ENCODE peak calls at places on chromosomes 2 and 18, in four cellular contexts. G is adipocyte, I is right lobe of liver, E is tibial nerve. T is an unnamed sample.
A peak's percentile ranks its signal among the peaks of the same experiment; 100 is the strongest.

GRCh38 chr2:186349508-186349907 is 136.6 kb upstream of the ZC3H15 start:
- DNase-seq in G (peak; percentile 96), I (no peak), E (no peak), T (no peak)

GRCh38 chr2:129667586-129667985 is 311.9 kb upstream of the RAB6C start:
- DNase-seq in G (no peak), I (no peak), E (no peak), T (no peak)

GRCh38 chr18:46591821-46592391 is 65.1 kb downstream of the LOXHD1 start:
- DNase-seq in G (no peak), I (no peak), E (no peak), T (no peak)

GRCh38 chr2:8685697-8686358 is 4.0 kb downstream of the ID2 start:
- DNase-seq in G (peak; percentile 79), I (peak; percentile 83), E (peak; percentile 63), T (peak; percentile 66)

GRCh38 chr2:24721470-24721869 is 71.7 kb downstream of the PTRHD1 start:
- DNase-seq in G (peak; percentile 95), I (peak; percentile 72), E (peak; percentile 68), T (peak; percentile 53)

GRCh38 chr2:39408351-39409136 is 28.5 kb downstream of the MAP4K3 start:
- DNase-seq in G (peak; percentile 66), I (no peak), E (no peak), T (no peak)

GRCh38 chr2:144152817-144153271 is 367.1 kb downstream of the ZEB2 start:
- DNase-seq in G (peak; percentile 56), I (no peak), E (no peak), T (peak; percentile 11)

GRCh38 chr2:44638649-44639048 is 276.9 kb downstream of the CAMKMT start:
- DNase-seq in G (no peak), I (peak; percentile 72), E (no peak), T (no peak)

GRCh38 chr2:55232863-55233657 is 572 bp downstream of the RPS27A start:
- DNase-seq in G (peak; percentile 62), I (peak; percentile 52), E (no peak), T (no peak)

GRCh38 chr2:227160164-227160563 is 3.8 kb downstream of the COL4A4 start:
- DNase-seq in G (no peak), I (no peak), E (no peak), T (no peak)

GRCh38 chr2:177251165-177251542 is 13.4 kb downstream of the NFE2L2 start:
- DNase-seq in G (no peak), I (no peak), E (no peak), T (no peak)
- H3K4me1 ChIP-seq in G (peaks cover 79% of the 10 kb centered on the region), I (peaks cover 7% of the 10 kb centered on the region), E (peaks cover 80% of the 10 kb centered on the region), T (peaks cover 94% of the 10 kb centered on the region)

DNA sequence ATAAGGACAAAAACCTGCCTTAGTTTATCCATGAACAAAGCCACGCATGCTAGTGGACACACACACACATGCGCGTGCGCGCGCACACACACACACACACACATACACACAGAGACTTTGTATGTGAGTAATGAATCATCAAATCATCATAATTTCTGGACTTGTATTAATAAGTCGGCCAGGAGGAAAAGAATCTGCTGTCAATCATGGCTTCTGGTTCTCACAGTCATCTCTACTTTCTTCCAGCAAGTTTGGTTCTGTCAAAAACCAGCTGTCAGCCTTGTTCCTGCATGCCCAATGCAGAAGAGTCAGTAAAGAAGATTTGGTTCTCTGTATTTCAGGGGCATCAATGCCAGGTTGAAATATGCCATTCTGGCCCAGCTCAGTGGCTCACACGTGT is 1.1 kb upstream of the TTR start:
- DNase-seq in G (no peak), I (no peak), E (no peak), T (no peak)
- H3K4me1 ChIP-seq in G (no peaks in the 10 kb centered on the region), I (no peaks in the 10 kb centered on the region), E (no peaks in the 10 kb centered on the region), T (no peaks in the 10 kb centered on the region)

GRCh38 chr18:77059294-77059916 is 73.2 kb downstream of the MBP start:
- DNase-seq in G (peak; percentile 72), I (no peak), E (peak; percentile 67), T (no peak)

GRCh38 chr18:77063256-77063655 is 69.3 kb downstream of the MBP start:
- DNase-seq in G (no peak), I (no peak), E (no peak), T (no peak)

GRCh38 chr18:77061291-77061945 is 71.2 kb downstream of the MBP start:
- DNase-seq in G (no peak), I (no peak), E (no peak), T (no peak)

GRCh38 chr18:77062518-77063003 is 70.0 kb downstream of the MBP start:
- DNase-seq in G (no peak), I (no peak), E (no peak), T (no peak)

DNA sequence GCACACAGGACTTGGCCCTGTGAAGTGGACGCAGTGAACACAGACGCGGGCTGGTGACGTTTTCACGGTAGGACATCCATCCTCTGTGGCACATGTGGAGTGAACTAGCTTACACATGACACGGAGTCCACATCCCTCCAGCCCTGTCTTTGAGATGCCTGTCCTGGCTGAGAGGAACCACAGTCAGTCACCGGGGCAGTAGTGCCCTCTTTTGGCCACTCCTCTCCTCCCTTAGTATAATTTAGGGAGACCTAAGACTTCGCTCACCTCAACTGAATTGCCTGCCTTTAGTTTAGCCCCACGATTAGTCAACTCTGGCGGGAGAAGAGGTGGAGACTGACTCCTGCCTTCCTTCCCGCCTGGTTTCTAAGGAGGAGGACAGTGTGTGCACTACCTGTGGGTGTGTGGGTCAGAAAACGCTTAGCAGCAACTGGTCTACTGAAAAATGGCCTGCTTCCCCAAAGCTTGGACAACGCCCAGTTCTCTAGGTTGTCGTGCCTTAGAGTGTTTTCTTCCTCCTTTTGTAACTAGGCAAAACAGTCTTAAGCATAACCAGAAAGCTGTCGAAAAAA is 70.6 kb downstream of the MBP start:
- DNase-seq in G (no peak), I (no peak), E (no peak), T (peak; percentile 76)
- H3K4me1 ChIP-seq in G (peaks cover 40% of the 10 kb centered on the region), I (no peaks in the 10 kb centered on the region), E (peaks cover 34% of the 10 kb centered on the region), T (peaks cover 64% of the 10 kb centered on the region)

GRCh38 chr2:98175811-98176210 is 88.8 kb downstream of the VWA3B start:
- DNase-seq in G (no peak), I (no peak), E (no peak), T (no peak)

GRCh38 chr2:98172951-98173350 is 86.0 kb downstream of the VWA3B start:
- DNase-seq in G (no peak), I (no peak), E (no peak), T (no peak)

GRCh38 chr2:98170076-98170475 is 83.1 kb downstream of the VWA3B start:
- DNase-seq in G (no peak), I (no peak), E (no peak), T (no peak)

GRCh38 chr2:98167916-98168315 is 80.9 kb downstream of the VWA3B start:
- DNase-seq in G (no peak), I (no peak), E (no peak), T (no peak)

DNA sequence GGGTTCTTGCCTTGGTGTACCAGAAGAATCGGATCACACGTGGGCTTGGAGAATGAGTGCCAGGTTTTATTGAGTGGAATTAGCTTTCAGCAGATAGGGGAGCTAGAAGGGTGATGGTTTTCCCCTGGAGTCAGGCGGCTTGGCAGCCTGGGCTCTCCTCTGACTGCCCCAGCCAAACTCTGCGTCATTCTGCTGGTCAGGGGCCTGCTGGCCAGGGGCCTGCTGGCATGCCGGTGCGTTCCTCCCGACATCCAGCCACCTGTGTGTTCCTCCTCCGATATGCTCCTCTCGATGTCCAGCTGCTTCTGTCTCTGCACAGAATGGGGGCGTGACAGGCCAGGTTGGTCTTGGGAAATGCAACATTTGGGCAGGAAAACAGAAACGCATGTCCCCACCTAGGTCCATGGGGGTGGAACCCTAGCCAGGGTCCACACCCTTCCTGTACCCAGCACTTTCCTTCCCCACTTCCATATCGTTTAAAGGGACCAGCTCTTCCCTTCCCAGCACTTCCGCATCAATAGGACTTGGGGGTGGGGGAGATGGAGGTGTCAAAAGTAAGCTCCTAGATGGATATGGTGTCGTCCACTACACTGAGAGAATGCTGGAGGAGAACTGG is 85.3 kb downstream of the VWA3B start:
- DNase-seq in G (no peak), I (no peak), E (no peak), T (no peak)
- H3K4me1 ChIP-seq in G (peaks cover 8% of the 10 kb centered on the region), I (no peaks in the 10 kb centered on the region), E (no peaks in the 10 kb centered on the region), T (no peaks in the 10 kb centered on the region)

DNA sequence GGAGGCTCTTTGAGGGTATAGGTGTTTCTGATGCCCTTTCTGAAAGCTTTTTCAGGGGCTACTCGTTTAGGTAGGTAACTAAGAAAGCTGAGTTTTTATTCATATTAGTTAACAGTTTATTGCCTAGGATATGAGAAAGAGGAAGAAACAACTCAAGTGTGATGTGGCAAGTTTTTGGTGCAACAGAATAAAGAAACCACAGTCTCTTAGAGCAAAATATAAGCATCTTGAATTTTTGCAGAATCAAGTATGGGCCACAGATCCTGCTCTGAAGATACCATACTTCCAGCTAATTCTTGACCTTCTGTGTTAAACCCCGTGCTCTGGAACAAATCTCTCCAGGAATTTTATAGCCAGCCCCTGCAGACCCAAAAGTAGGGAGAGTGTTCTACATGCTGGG is 147.7 kb upstream of the SLC1A4 start:
- DNase-seq in G (no peak), I (no peak), E (no peak), T (no peak)
- H3K4me1 ChIP-seq in G (peaks cover 61% of the 10 kb centered on the region), I (no peaks in the 10 kb centered on the region), E (peaks cover 9% of the 10 kb centered on the region), T (peaks cover 41% of the 10 kb centered on the region)

GRCh38 chr2:98908909-98909308 is 27.1 kb downstream of the CRACDL start:
- DNase-seq in G (peak; percentile 55), I (no peak), E (no peak), T (no peak)

GRCh38 chr2:98910349-98911125 is 25.5 kb downstream of the CRACDL start:
- DNase-seq in G (no peak), I (no peak), E (no peak), T (peak; percentile 21)

GRCh38 chr2:98909381-98910211 is 26.4 kb downstream of the CRACDL start:
- DNase-seq in G (peak; percentile 82), I (no peak), E (no peak), T (no peak)

GRCh38 chr2:98907966-98908905 is 27.8 kb downstream of the CRACDL start:
- DNase-seq in G (peak; percentile 20), I (peak; percentile 13), E (no peak), T (peak; percentile 21)

DNA sequence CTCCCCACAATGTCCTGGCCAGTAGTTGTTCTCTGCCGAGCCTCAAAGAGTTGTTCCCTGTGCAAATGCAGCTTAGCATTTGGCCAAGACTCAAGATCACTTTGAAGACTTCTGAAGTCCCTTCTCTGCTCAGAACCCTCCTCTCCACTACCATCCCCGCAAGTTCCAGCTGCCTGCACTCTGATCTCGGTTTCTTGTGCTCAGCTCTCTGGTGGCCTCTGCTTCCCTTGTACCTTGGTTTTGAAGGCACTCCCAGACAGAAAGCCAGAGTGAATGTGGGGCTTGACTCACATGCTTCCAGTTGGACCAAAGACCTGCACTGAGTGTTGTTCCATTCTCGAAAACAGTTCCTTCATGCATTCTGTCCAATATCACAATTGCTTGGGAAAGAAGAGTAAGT is 28.6 kb downstream of the CRACDL start:
- DNase-seq in G (no peak), I (no peak), E (no peak), T (no peak)
- H3K4me1 ChIP-seq in G (peaks cover 29% of the 10 kb centered on the region), I (no peaks in the 10 kb centered on the region), E (no peaks in the 10 kb centered on the region), T (no peaks in the 10 kb centered on the region)

GRCh38 chr2:201415149-201415548 is 36.1 kb downstream of the TRAK2 start:
- DNase-seq in G (no peak), I (no peak), E (no peak), T (no peak)
- H3K4me1 ChIP-seq in G (peaks cover 49% of the 10 kb centered on the region), I (no peaks in the 10 kb centered on the region), E (peaks cover 22% of the 10 kb centered on the region), T (peaks cover 22% of the 10 kb centered on the region)